ENCODE peak calls at places on chromosome 16, in seven cellular contexts. One of them, this sample, is unnamed. For H3K4me1, the result is how much of the 10 kb centered on the place peaks cover.

GRCh38 chr16:75550211-75550662 is 5.8 kb downstream of the TMEM231 start:
- DNase-seq in CD8-positive, alpha-beta T cell: no peak
- DNase-seq in thoracic aorta: no peak
- DNase-seq in CD4-positive, CD25-positive, alpha-beta regulatory T cell: no peak
- DNase-seq in neural progenitor cell: peak
- DNase-seq in naive thymus-derived CD4-positive, alpha-beta T cell: no peak
- DNase-seq in psoas muscle: no peak
- DNase-seq in this sample: no peak

GRCh38 chr16:57185446-57185944 is 344 bp downstream of the PSME3IP1 start:
- DNase-seq in CD4-positive, CD25-positive, alpha-beta regulatory T cell: no peak
- DNase-seq in neural progenitor cell: peak
- DNase-seq in CD8-positive, alpha-beta T cell: no peak
- DNase-seq in psoas muscle: no peak
- DNase-seq in thoracic aorta: peak
- DNase-seq in naive thymus-derived CD4-positive, alpha-beta T cell: no peak
- DNase-seq in this sample: peak

GRCh38 chr16:84450176-84450865 is 54.1 kb downstream of the MEAK7 start:
- DNase-seq in psoas muscle: no peak
- DNase-seq in naive thymus-derived CD4-positive, alpha-beta T cell: no peak
- DNase-seq in CD8-positive, alpha-beta T cell: no peak
- DNase-seq in thoracic aorta: no peak
- DNase-seq in neural progenitor cell: no peak
- DNase-seq in CD4-positive, CD25-positive, alpha-beta regulatory T cell: no peak
- DNase-seq in this sample: no peak

GRCh38 chr16:24734382-24734781 is 4.9 kb downstream of the TNRC6A start:
- DNase-seq in psoas muscle: no peak
- DNase-seq in neural progenitor cell: no peak
- DNase-seq in naive thymus-derived CD4-positive, alpha-beta T cell: no peak
- DNase-seq in thoracic aorta: no peak
- DNase-seq in CD8-positive, alpha-beta T cell: no peak
- DNase-seq in CD4-positive, CD25-positive, alpha-beta regulatory T cell: no peak
- DNase-seq in this sample: no peak

GRCh38 chr16:10009691-10010090 is 172.5 kb downstream of the GRIN2A start:
- DNase-seq in CD8-positive, alpha-beta T cell: no peak
- DNase-seq in thoracic aorta: no peak
- DNase-seq in neural progenitor cell: no peak
- DNase-seq in naive thymus-derived CD4-positive, alpha-beta T cell: no peak
- DNase-seq in psoas muscle: no peak
- DNase-seq in CD4-positive, CD25-positive, alpha-beta regulatory T cell: no peak
- DNase-seq in this sample: no peak

GRCh38 chr16:66258916-66259845 is 107.3 kb upstream of the CDH5 start:
- DNase-seq in CD4-positive, CD25-positive, alpha-beta regulatory T cell: no peak
- DNase-seq in thoracic aorta: no peak
- DNase-seq in neural progenitor cell: no peak
- DNase-seq in naive thymus-derived CD4-positive, alpha-beta T cell: no peak
- DNase-seq in psoas muscle: peak
- DNase-seq in CD8-positive, alpha-beta T cell: no peak
- DNase-seq in this sample: no peak

GRCh38 chr16:54739381-54739780 is 191.3 kb upstream of the IRX5 start:
- DNase-seq in CD4-positive, CD25-positive, alpha-beta regulatory T cell: no peak
- DNase-seq in neural progenitor cell: no peak
- DNase-seq in naive thymus-derived CD4-positive, alpha-beta T cell: no peak
- DNase-seq in psoas muscle: no peak
- DNase-seq in thoracic aorta: no peak
- DNase-seq in CD8-positive, alpha-beta T cell: no peak
- DNase-seq in this sample: no peak

GRCh38 chr16:1430759-1431496 is at the start of gene PERCC1:
- DNase-seq in psoas muscle: no peak
- DNase-seq in CD4-positive, CD25-positive, alpha-beta regulatory T cell: no peak
- DNase-seq in thoracic aorta: no peak
- DNase-seq in neural progenitor cell: no peak
- DNase-seq in CD8-positive, alpha-beta T cell: no peak
- DNase-seq in naive thymus-derived CD4-positive, alpha-beta T cell: no peak
- DNase-seq in this sample: no peak

GRCh38 chr16:456891-457483 is 31.5 kb downstream of the RAB11FIP3 start:
- DNase-seq in neural progenitor cell: no peak
- DNase-seq in naive thymus-derived CD4-positive, alpha-beta T cell: no peak
- DNase-seq in thoracic aorta: peak
- DNase-seq in CD8-positive, alpha-beta T cell: no peak
- DNase-seq in CD4-positive, CD25-positive, alpha-beta regulatory T cell: no peak
- DNase-seq in psoas muscle: no peak
- DNase-seq in this sample: no peak

GRCh38 chr16:22262460-22262859 is 34.7 kb upstream of the POLR3E start:
- DNase-seq in CD4-positive, CD25-positive, alpha-beta regulatory T cell: no peak
- DNase-seq in CD8-positive, alpha-beta T cell: no peak
- DNase-seq in thoracic aorta: no peak
- DNase-seq in psoas muscle: no peak
- DNase-seq in neural progenitor cell: no peak
- DNase-seq in naive thymus-derived CD4-positive, alpha-beta T cell: no peak
- DNase-seq in this sample: no peak
- H3K4me1 ChIP-seq in CD4-positive, CD25-positive, alpha-beta regulatory T cell: under half
- H3K4me1 ChIP-seq in CD8-positive, alpha-beta T cell: under half
- H3K4me1 ChIP-seq in thoracic aorta: under half
- H3K4me1 ChIP-seq in psoas muscle: under half
- H3K4me1 ChIP-seq in neural progenitor cell: under half
- H3K4me1 ChIP-seq in naive thymus-derived CD4-positive, alpha-beta T cell: under half
- H3K4me1 ChIP-seq in this sample: under half

DNA sequence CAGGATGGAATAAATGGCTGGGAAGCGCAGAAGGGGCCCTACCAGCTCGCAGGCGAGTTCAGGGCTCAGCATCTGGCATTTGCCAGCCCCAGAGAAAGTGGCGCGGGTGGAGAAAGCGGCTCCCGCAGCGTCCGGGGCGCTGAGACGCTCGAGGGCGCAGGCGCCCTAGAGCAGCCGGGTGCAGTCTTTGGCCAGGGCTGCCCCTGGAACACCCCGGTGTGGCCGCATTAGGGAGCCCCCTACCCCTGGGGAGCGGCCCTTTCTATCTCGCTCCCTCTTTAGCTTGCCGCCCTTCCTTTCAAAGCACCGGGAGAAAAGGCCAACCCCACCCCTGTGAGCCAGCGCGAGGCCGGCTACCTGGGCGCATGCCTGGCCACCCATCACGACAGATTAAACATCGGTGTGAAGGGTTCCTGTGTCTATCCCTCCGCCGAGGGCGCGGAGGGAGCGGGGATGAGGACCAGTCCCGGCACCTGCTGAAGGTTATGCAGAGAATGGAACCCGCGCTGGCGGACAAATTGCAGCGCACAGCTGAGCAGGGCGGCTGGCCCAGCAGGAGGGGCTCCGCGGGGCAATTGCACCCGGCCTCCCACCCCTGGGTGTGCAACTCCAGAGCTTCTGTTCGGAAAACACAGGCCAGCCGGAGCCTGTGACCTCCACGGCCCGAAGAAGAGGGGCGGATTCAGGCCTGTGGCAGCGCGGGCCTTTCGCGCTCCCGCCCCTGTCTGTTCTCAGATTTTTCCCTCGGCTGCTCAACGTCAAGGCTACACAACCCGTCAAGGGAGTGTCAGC is 15.6 kb upstream of the FOXF1 start:
- DNase-seq in CD4-positive, CD25-positive, alpha-beta regulatory T cell: no peak
- DNase-seq in CD8-positive, alpha-beta T cell: no peak
- DNase-seq in psoas muscle: no peak
- DNase-seq in thoracic aorta: no peak
- DNase-seq in naive thymus-derived CD4-positive, alpha-beta T cell: no peak
- DNase-seq in neural progenitor cell: peak
- DNase-seq in this sample: no peak
- H3K4me3 ChIP-seq in CD4-positive, CD25-positive, alpha-beta regulatory T cell: no peak
- H3K4me3 ChIP-seq in CD8-positive, alpha-beta T cell: no peak
- H3K4me3 ChIP-seq in psoas muscle: no peak
- H3K4me3 ChIP-seq in thoracic aorta: no peak
- H3K4me3 ChIP-seq in naive thymus-derived CD4-positive, alpha-beta T cell: no peak
- H3K4me3 ChIP-seq in neural progenitor cell: no peak
- H3K4me3 ChIP-seq in this sample: no peak

DNA sequence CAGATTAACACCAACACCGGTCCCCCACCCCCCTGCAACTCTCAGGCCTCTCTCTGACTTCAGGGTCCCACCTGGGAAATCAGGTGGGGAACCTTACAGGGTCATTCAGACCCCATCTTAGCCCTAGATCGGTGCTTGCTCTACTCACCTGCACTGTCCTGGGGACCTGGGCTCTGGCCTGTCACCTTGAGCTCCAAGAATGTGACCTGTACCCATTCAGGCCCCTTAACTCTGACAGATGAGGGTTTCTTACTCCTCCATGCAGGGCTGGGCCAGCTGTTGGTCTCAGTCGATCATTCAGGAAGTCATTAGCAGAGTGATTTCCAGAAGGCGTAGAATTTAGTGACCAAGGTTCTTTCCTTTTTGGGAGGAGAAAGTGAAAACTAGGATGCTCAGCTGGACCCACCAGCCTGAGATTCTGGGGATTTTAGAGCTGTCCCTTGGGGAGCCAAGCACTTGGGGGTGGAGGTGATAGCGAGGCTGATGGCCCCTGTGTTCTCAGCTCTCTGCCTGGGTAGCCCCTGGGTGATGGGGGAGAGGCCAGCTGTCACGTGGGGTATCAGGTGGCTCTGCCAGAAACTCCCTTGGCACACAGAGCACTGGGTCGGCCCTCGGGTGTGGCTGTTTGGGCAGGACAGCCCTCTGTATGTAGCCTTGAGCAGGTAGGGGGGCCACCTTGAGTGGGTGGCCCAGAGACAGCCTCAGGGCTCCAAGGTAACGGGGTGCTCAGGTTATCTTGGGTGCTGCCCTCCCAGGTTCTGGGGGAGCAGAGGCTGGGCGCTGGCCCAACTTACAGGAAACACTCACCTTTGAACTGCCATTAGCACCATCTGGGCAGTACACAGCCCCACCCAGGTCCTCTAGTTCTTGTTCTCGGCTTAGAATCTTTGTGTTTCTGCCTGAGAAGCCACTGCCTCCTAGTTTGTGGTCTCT is 734 bp downstream of the MVP start:
- DNase-seq in psoas muscle: peak
- DNase-seq in neural progenitor cell: no peak
- DNase-seq in CD4-positive, CD25-positive, alpha-beta regulatory T cell: no peak
- DNase-seq in CD8-positive, alpha-beta T cell: peak
- DNase-seq in thoracic aorta: no peak
- DNase-seq in naive thymus-derived CD4-positive, alpha-beta T cell: no peak
- DNase-seq in this sample: no peak
- H3K4me1 ChIP-seq in psoas muscle: under half
- H3K4me1 ChIP-seq in neural progenitor cell: under half
- H3K4me1 ChIP-seq in CD4-positive, CD25-positive, alpha-beta regulatory T cell: half or more
- H3K4me1 ChIP-seq in CD8-positive, alpha-beta T cell: half or more
- H3K4me1 ChIP-seq in thoracic aorta: half or more
- H3K4me1 ChIP-seq in naive thymus-derived CD4-positive, alpha-beta T cell: half or more
- H3K4me1 ChIP-seq in this sample: half or more

GRCh38 chr16:21227886-21228285 is 5.6 kb upstream of the ANKS4B start:
- DNase-seq in neural progenitor cell: peak
- DNase-seq in naive thymus-derived CD4-positive, alpha-beta T cell: no peak
- DNase-seq in CD8-positive, alpha-beta T cell: no peak
- DNase-seq in thoracic aorta: no peak
- DNase-seq in CD4-positive, CD25-positive, alpha-beta regulatory T cell: no peak
- DNase-seq in psoas muscle: no peak
- DNase-seq in this sample: no peak

GRCh38 chr16:21228473-21228872 is 5.0 kb upstream of the ANKS4B start:
- DNase-seq in CD4-positive, CD25-positive, alpha-beta regulatory T cell: no peak
- DNase-seq in CD8-positive, alpha-beta T cell: no peak
- DNase-seq in thoracic aorta: no peak
- DNase-seq in psoas muscle: no peak
- DNase-seq in neural progenitor cell: no peak
- DNase-seq in naive thymus-derived CD4-positive, alpha-beta T cell: no peak
- DNase-seq in this sample: no peak

GRCh38 chr16:21223787-21224186 is 9.7 kb upstream of the ANKS4B start:
- DNase-seq in CD8-positive, alpha-beta T cell: no peak
- DNase-seq in naive thymus-derived CD4-positive, alpha-beta T cell: no peak
- DNase-seq in thoracic aorta: no peak
- DNase-seq in neural progenitor cell: no peak
- DNase-seq in CD4-positive, CD25-positive, alpha-beta regulatory T cell: no peak
- DNase-seq in psoas muscle: no peak
- DNase-seq in this sample: no peak

GRCh38 chr16:21224800-21225199 is 8.7 kb upstream of the ANKS4B start:
- DNase-seq in naive thymus-derived CD4-positive, alpha-beta T cell: no peak
- DNase-seq in thoracic aorta: no peak
- DNase-seq in CD8-positive, alpha-beta T cell: no peak
- DNase-seq in psoas muscle: no peak
- DNase-seq in neural progenitor cell: no peak
- DNase-seq in CD4-positive, CD25-positive, alpha-beta regulatory T cell: no peak
- DNase-seq in this sample: no peak

DNA sequence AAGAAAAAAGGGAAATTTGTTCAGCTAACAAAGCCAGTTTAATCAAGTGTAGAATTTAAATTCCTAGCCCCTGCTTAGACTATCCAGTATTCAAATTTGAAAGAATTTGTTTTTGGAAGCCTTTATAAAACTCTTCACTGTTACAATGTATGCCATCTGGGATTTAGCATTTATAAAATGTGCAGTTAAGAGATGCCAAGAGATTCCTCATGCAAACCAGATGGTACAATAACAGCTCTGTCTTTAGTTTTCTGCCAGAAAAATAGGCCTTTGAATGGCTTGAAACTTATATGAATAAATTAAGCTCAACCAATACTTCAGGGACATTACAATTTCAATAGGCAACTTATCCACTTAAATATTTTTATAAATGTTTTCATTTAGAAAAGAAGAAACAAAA is 6.8 kb upstream of the ANKS4B start:
- DNase-seq in thoracic aorta: no peak
- DNase-seq in CD8-positive, alpha-beta T cell: no peak
- DNase-seq in CD4-positive, CD25-positive, alpha-beta regulatory T cell: no peak
- DNase-seq in neural progenitor cell: no peak
- DNase-seq in naive thymus-derived CD4-positive, alpha-beta T cell: no peak
- DNase-seq in psoas muscle: no peak
- DNase-seq in this sample: no peak
- H3K4me3 ChIP-seq in thoracic aorta: no peak
- H3K4me3 ChIP-seq in CD8-positive, alpha-beta T cell: no peak
- H3K4me3 ChIP-seq in CD4-positive, CD25-positive, alpha-beta regulatory T cell: no peak
- H3K4me3 ChIP-seq in neural progenitor cell: no peak
- H3K4me3 ChIP-seq in naive thymus-derived CD4-positive, alpha-beta T cell: no peak
- H3K4me3 ChIP-seq in psoas muscle: no peak
- H3K4me3 ChIP-seq in this sample: no peak